ENCODE peak calls at places on chromosomes 5 and 9, in nine cellular contexts. One of them, this sample, is unnamed.

GRCh38 chr9:129654641-129655040 is 10.8 kb upstream of the PRRX2 start:
- DNase-seq in brain microvascular endothelial cell: no peak
- DNase-seq in foreskin fibroblast: no peak
- DNase-seq in Caco-2: no peak
- DNase-seq in endodermal cell: no peak
- DNase-seq in lung: no peak
- DNase-seq in neural progenitor cell: no peak
- DNase-seq in lower leg skin: no peak
- DNase-seq in AG04449: no peak
- DNase-seq in this sample: no peak

GRCh38 chr9:97388721-97389238 is 23.1 kb upstream of the TDRD7 start:
- DNase-seq in neural progenitor cell: no peak
- DNase-seq in AG04449: no peak
- DNase-seq in brain microvascular endothelial cell: no peak
- DNase-seq in foreskin fibroblast: no peak
- DNase-seq in endodermal cell: no peak
- DNase-seq in Caco-2: no peak
- DNase-seq in lung: no peak
- DNase-seq in lower leg skin: no peak
- DNase-seq in this sample: no peak

GRCh38 chr9:84647699-84648098 is 21.8 kb upstream of the NTRK2 start:
- DNase-seq in endodermal cell: no peak
- DNase-seq in Caco-2: no peak
- DNase-seq in AG04449: no peak
- DNase-seq in foreskin fibroblast: no peak
- DNase-seq in lower leg skin: no peak
- DNase-seq in brain microvascular endothelial cell: no peak
- DNase-seq in lung: no peak
- DNase-seq in neural progenitor cell: no peak
- DNase-seq in this sample: no peak

GRCh38 chr5:171667341-171668096 is 118.1 kb upstream of the SMIM23 start:
- DNase-seq in AG04449: no peak
- DNase-seq in neural progenitor cell: peak
- DNase-seq in Caco-2: no peak
- DNase-seq in endodermal cell: peak
- DNase-seq in lung: peak
- DNase-seq in brain microvascular endothelial cell: peak
- DNase-seq in lower leg skin: no peak
- DNase-seq in foreskin fibroblast: peak
- DNase-seq in this sample: peak

GRCh38 chr5:123535648-123536047 is 23.7 kb downstream of the CSNK1G3 start:
- DNase-seq in Caco-2: no peak
- DNase-seq in lung: no peak
- DNase-seq in endodermal cell: no peak
- DNase-seq in neural progenitor cell: no peak
- DNase-seq in AG04449: no peak
- DNase-seq in brain microvascular endothelial cell: no peak
- DNase-seq in lower leg skin: no peak
- DNase-seq in foreskin fibroblast: no peak
- DNase-seq in this sample: no peak

GRCh38 chr9:31894008-31894407 is 490.4 kb upstream of the ACO1 start:
- DNase-seq in AG04449: no peak
- DNase-seq in foreskin fibroblast: no peak
- DNase-seq in neural progenitor cell: no peak
- DNase-seq in endodermal cell: no peak
- DNase-seq in lower leg skin: no peak
- DNase-seq in brain microvascular endothelial cell: no peak
- DNase-seq in Caco-2: no peak
- DNase-seq in lung: no peak
- DNase-seq in this sample: no peak

GRCh38 chr5:140109050-140109817 is 4.7 kb upstream of the PURA start:
- DNase-seq in lower leg skin: no peak
- DNase-seq in brain microvascular endothelial cell: no peak
- DNase-seq in neural progenitor cell: peak
- DNase-seq in Caco-2: no peak
- DNase-seq in endodermal cell: no peak
- DNase-seq in foreskin fibroblast: no peak
- DNase-seq in lung: no peak
- DNase-seq in AG04449: no peak
- DNase-seq in this sample: no peak

GRCh38 chr5:143405747-143406098 is 2.2 kb upstream of the NR3C1 start:
- DNase-seq in endodermal cell: no peak
- DNase-seq in neural progenitor cell: no peak
- DNase-seq in brain microvascular endothelial cell: no peak
- DNase-seq in Caco-2: no peak
- DNase-seq in AG04449: no peak
- DNase-seq in lower leg skin: no peak
- DNase-seq in lung: no peak
- DNase-seq in foreskin fibroblast: no peak
- DNase-seq in this sample: no peak

GRCh38 chr5:2148312-2149195 is 265.8 kb upstream of the IRX4 start:
- DNase-seq in lung: no peak
- DNase-seq in brain microvascular endothelial cell: no peak
- DNase-seq in neural progenitor cell: no peak
- DNase-seq in foreskin fibroblast: no peak
- DNase-seq in Caco-2: no peak
- DNase-seq in endodermal cell: no peak
- DNase-seq in lower leg skin: no peak
- DNase-seq in AG04449: no peak
- DNase-seq in this sample: no peak

GRCh38 chr5:19986036-19986619 is 1.9 kb downstream of the CDH18 start:
- DNase-seq in Caco-2: no peak
- DNase-seq in endodermal cell: no peak
- DNase-seq in brain microvascular endothelial cell: no peak
- DNase-seq in lower leg skin: no peak
- DNase-seq in lung: no peak
- DNase-seq in foreskin fibroblast: peak
- DNase-seq in neural progenitor cell: no peak
- DNase-seq in AG04449: no peak
- DNase-seq in this sample: no peak

GRCh38 chr9:97874617-97875016 is 21.6 kb downstream of the FOXE1 start:
- DNase-seq in AG04449: no peak
- DNase-seq in lung: no peak
- DNase-seq in lower leg skin: no peak
- DNase-seq in endodermal cell: no peak
- DNase-seq in neural progenitor cell: no peak
- DNase-seq in Caco-2: no peak
- DNase-seq in foreskin fibroblast: no peak
- DNase-seq in brain microvascular endothelial cell: no peak
- DNase-seq in this sample: no peak

GRCh38 chr9:114153761-114154596 is 1.4 kb upstream of the COL27A1 start:
- DNase-seq in lung: no peak
- DNase-seq in neural progenitor cell: peak
- DNase-seq in endodermal cell: peak
- DNase-seq in AG04449: no peak
- DNase-seq in Caco-2: peak
- DNase-seq in lower leg skin: no peak
- DNase-seq in brain microvascular endothelial cell: no peak
- DNase-seq in foreskin fibroblast: no peak
- DNase-seq in this sample: no peak

GRCh38 chr5:11909471-11909870 is 5.2 kb upstream of the CTNND2 start:
- DNase-seq in lower leg skin: no peak
- DNase-seq in neural progenitor cell: no peak
- DNase-seq in brain microvascular endothelial cell: no peak
- DNase-seq in lung: no peak
- DNase-seq in Caco-2: no peak
- DNase-seq in endodermal cell: no peak
- DNase-seq in foreskin fibroblast: no peak
- DNase-seq in AG04449: no peak
- DNase-seq in this sample: no peak

GRCh38 chr5:11904270-11904906 is at the start of gene CTNND2:
- DNase-seq in neural progenitor cell: peak
- DNase-seq in lower leg skin: no peak
- DNase-seq in endodermal cell: peak
- DNase-seq in AG04449: no peak
- DNase-seq in lung: peak
- DNase-seq in Caco-2: no peak
- DNase-seq in brain microvascular endothelial cell: no peak
- DNase-seq in foreskin fibroblast: no peak
- DNase-seq in this sample: no peak

GRCh38 chr5:11903614-11904269 is 504 bp downstream of the CTNND2 start:
- DNase-seq in lung: no peak
- DNase-seq in foreskin fibroblast: no peak
- DNase-seq in endodermal cell: peak
- DNase-seq in AG04449: no peak
- DNase-seq in brain microvascular endothelial cell: no peak
- DNase-seq in neural progenitor cell: peak
- DNase-seq in Caco-2: no peak
- DNase-seq in lower leg skin: no peak
- DNase-seq in this sample: no peak

GRCh38 chr5:11905209-11905608 is 963 bp upstream of the CTNND2 start:
- DNase-seq in Caco-2: no peak
- DNase-seq in endodermal cell: no peak
- DNase-seq in brain microvascular endothelial cell: no peak
- DNase-seq in foreskin fibroblast: no peak
- DNase-seq in AG04449: no peak
- DNase-seq in lung: no peak
- DNase-seq in lower leg skin: no peak
- DNase-seq in neural progenitor cell: peak
- DNase-seq in this sample: no peak

DNA sequence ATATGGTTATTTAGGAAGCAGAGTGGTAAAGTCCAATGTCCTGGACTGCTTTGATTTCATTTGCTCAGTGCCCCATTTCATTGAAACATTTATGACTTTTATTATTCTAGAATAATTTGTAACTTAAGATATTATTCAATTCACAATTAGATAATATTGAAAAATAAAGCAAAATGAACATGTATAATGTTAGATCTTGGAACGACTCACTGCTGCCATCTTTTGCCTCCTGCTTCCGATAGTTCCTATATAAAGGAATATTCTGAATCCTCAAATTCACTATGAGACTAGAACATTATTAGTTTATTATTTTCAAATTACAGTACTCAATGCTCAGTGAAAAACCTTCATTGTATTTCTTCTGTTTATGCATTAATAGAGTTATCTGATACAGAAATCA is 2.2 kb upstream of the CTNND2 start:
- DNase-seq in AG04449: no peak
- DNase-seq in Caco-2: no peak
- DNase-seq in endodermal cell: no peak
- DNase-seq in foreskin fibroblast: no peak
- DNase-seq in brain microvascular endothelial cell: no peak
- DNase-seq in lung: no peak
- DNase-seq in lower leg skin: no peak
- DNase-seq in neural progenitor cell: no peak
- DNase-seq in this sample: no peak
- TF ChIP-seq CTCF in AG04449: no peak
- TF ChIP-seq CTCF in Caco-2: no peak
- TF ChIP-seq CTCF in endodermal cell: no peak
- TF ChIP-seq CTCF in foreskin fibroblast: no peak
- TF ChIP-seq CTCF in brain microvascular endothelial cell: no peak
- TF ChIP-seq CTCF in lung: no peak
- TF ChIP-seq CTCF in lower leg skin: no peak
- TF ChIP-seq CTCF in neural progenitor cell: no peak
- TF ChIP-seq CTCF in this sample: peak

GRCh38 chr5:10914741-10915480 is 153.9 kb upstream of the DAP start:
- DNase-seq in brain microvascular endothelial cell: no peak
- DNase-seq in lower leg skin: no peak
- DNase-seq in neural progenitor cell: no peak
- DNase-seq in endodermal cell: no peak
- DNase-seq in lung: no peak
- DNase-seq in AG04449: no peak
- DNase-seq in Caco-2: no peak
- DNase-seq in foreskin fibroblast: peak
- DNase-seq in this sample: no peak
- H3K4me3 ChIP-seq in brain microvascular endothelial cell: no peak
- H3K4me3 ChIP-seq in lower leg skin: no peak
- H3K4me3 ChIP-seq in neural progenitor cell: no peak
- H3K4me3 ChIP-seq in endodermal cell: no peak
- H3K4me3 ChIP-seq in lung: no peak
- H3K4me3 ChIP-seq in AG04449: no peak
- H3K4me3 ChIP-seq in Caco-2: no peak
- H3K4me3 ChIP-seq in foreskin fibroblast: no peak
- H3K4me3 ChIP-seq in this sample: no peak

DNA sequence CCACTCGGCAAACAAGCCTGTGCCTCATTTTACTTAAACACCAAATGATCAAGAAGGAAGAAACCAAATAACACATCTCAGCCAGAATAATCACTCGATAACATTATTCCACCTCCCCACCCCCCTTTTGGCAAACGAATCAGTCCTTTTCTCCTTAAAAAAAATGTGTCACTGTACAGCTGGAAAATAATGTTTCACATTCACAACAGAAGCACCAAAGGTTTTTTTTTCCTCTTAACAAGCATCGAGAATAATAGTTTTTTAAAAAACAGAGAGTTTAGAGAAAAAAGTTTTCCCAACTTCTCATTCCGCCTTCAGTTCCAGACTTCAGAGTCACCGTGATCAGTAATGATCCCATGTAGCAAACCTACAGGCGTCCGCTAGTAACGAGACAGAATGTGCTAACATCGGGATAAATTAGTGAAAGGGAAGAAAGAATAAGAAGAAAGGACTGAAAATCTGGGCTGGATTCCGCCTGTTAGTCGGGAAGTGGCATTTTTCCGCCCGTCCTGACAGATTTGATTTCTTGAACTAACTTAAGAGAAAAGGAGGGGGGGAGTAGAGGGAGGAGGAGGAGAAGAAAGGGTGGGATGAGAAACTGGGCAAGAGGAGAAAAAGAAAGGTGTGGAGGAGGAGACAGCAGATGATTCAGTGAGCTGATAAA is at the start of gene ZNF608:
- DNase-seq in AG04449: no peak
- DNase-seq in endodermal cell: peak
- DNase-seq in brain microvascular endothelial cell: peak
- DNase-seq in lung: no peak
- DNase-seq in foreskin fibroblast: peak
- DNase-seq in Caco-2: no peak
- DNase-seq in lower leg skin: no peak
- DNase-seq in neural progenitor cell: peak
- DNase-seq in this sample: peak
- TF ChIP-seq CTCF in AG04449: no peak
- TF ChIP-seq CTCF in endodermal cell: no peak
- TF ChIP-seq CTCF in brain microvascular endothelial cell: no peak
- TF ChIP-seq CTCF in lung: no peak
- TF ChIP-seq CTCF in foreskin fibroblast: no peak
- TF ChIP-seq CTCF in Caco-2: no peak
- TF ChIP-seq CTCF in lower leg skin: no peak
- TF ChIP-seq CTCF in neural progenitor cell: no peak
- TF ChIP-seq CTCF in this sample: no peak

GRCh38 chr5:10601246-10602030 is 37.6 kb downstream of the ANKRD33B start:
- DNase-seq in neural progenitor cell: no peak
- DNase-seq in foreskin fibroblast: peak
- DNase-seq in lung: peak
- DNase-seq in AG04449: no peak
- DNase-seq in endodermal cell: peak
- DNase-seq in brain microvascular endothelial cell: peak
- DNase-seq in lower leg skin: peak
- DNase-seq in Caco-2: no peak
- DNase-seq in this sample: peak
- H3K4me3 ChIP-seq in neural progenitor cell: no peak
- H3K4me3 ChIP-seq in foreskin fibroblast: no peak
- H3K4me3 ChIP-seq in lung: no peak
- H3K4me3 ChIP-seq in AG04449: no peak
- H3K4me3 ChIP-seq in endodermal cell: no peak
- H3K4me3 ChIP-seq in brain microvascular endothelial cell: peak
- H3K4me3 ChIP-seq in lower leg skin: no peak
- H3K4me3 ChIP-seq in Caco-2: no peak
- H3K4me3 ChIP-seq in this sample: no peak

GRCh38 chr5:77744116-77744515 is 32.0 kb downstream of the TBCA start:
- DNase-seq in neural progenitor cell: no peak
- DNase-seq in brain microvascular endothelial cell: no peak
- DNase-seq in AG04449: no peak
- DNase-seq in Caco-2: no peak
- DNase-seq in lung: no peak
- DNase-seq in lower leg skin: no peak
- DNase-seq in foreskin fibroblast: no peak
- DNase-seq in endodermal cell: no peak
- DNase-seq in this sample: no peak
- TF ChIP-seq CTCF in neural progenitor cell: no peak
- TF ChIP-seq CTCF in brain microvascular endothelial cell: no peak
- TF ChIP-seq CTCF in AG04449: no peak
- TF ChIP-seq CTCF in Caco-2: no peak
- TF ChIP-seq CTCF in lung: no peak
- TF ChIP-seq CTCF in lower leg skin: no peak
- TF ChIP-seq CTCF in foreskin fibroblast: no peak
- TF ChIP-seq CTCF in endodermal cell: peak
- TF ChIP-seq CTCF in this sample: no peak